ENCODE peak calls at places on chromosomes 16 and 17, in six cellular contexts. One of them, this sample, is unnamed.
A peak's percentile ranks its signal among the peaks of the same experiment; 100 is the strongest.

GRCh38 chr16:22369221-22369811 is 5.1 kb downstream of the CDR2 start:
- DNase-seq in glutamatergic neuron: no peak
- DNase-seq in CD8-positive, alpha-beta T cell: no peak
- DNase-seq in nephron progenitor cell: no peak
- DNase-seq in natural killer cell: no peak
- DNase-seq in WERI-Rb-1: no peak
- DNase-seq in this sample: no peak

GRCh38 chr16:46765050-46765449 is 16.9 kb upstream of the MYLK3 start:
- DNase-seq in glutamatergic neuron: no peak
- DNase-seq in CD8-positive, alpha-beta T cell: no peak
- DNase-seq in nephron progenitor cell: no peak
- DNase-seq in natural killer cell: no peak
- DNase-seq in WERI-Rb-1: no peak
- DNase-seq in this sample: no peak

GRCh38 chr17:65359016-65359415 is 202.4 kb downstream of the AXIN2 start:
- DNase-seq in glutamatergic neuron: no peak
- DNase-seq in CD8-positive, alpha-beta T cell: no peak
- DNase-seq in nephron progenitor cell: no peak
- DNase-seq in natural killer cell: no peak
- DNase-seq in WERI-Rb-1: no peak
- DNase-seq in this sample: no peak

GRCh38 chr17:2955931-2956582 is 107.3 kb downstream of the OR1D5 start:
- DNase-seq in glutamatergic neuron: no peak
- DNase-seq in CD8-positive, alpha-beta T cell: no peak
- DNase-seq in nephron progenitor cell: no peak
- DNase-seq in natural killer cell: peak; percentile 12
- DNase-seq in WERI-Rb-1: peak; percentile 85
- DNase-seq in this sample: peak; percentile 72

GRCh38 chr16:84095466-84095865 is 21.3 kb downstream of the MBTPS1 start:
- DNase-seq in glutamatergic neuron: no peak
- DNase-seq in CD8-positive, alpha-beta T cell: no peak
- DNase-seq in nephron progenitor cell: no peak
- DNase-seq in natural killer cell: no peak
- DNase-seq in WERI-Rb-1: no peak
- DNase-seq in this sample: no peak

GRCh38 chr17:76272541-76273434 is 7.6 kb downstream of the UBALD2 start:
- DNase-seq in glutamatergic neuron: no peak
- DNase-seq in CD8-positive, alpha-beta T cell: no peak
- DNase-seq in nephron progenitor cell: no peak
- DNase-seq in natural killer cell: no peak
- DNase-seq in WERI-Rb-1: no peak
- DNase-seq in this sample: no peak

GRCh38 chr17:76384222-76384986 is at the start of gene SPHK1:
- DNase-seq in glutamatergic neuron: peak; percentile 71
- DNase-seq in CD8-positive, alpha-beta T cell: peak; percentile 39
- DNase-seq in nephron progenitor cell: peak; percentile 82
- DNase-seq in natural killer cell: peak; percentile 68
- DNase-seq in WERI-Rb-1: peak; percentile 77
- DNase-seq in this sample: peak; percentile 82

GRCh38 chr16:27867122-27868110 is 196.1 kb downstream of the GSG1L start:
- DNase-seq in glutamatergic neuron: peak; percentile 67
- DNase-seq in CD8-positive, alpha-beta T cell: peak; percentile 39
- DNase-seq in nephron progenitor cell: peak; percentile 90
- DNase-seq in natural killer cell: peak; percentile 44
- DNase-seq in WERI-Rb-1: peak; percentile 95
- DNase-seq in this sample: peak; percentile 54

GRCh38 chr16:88727871-88728270 is 21.6 kb downstream of the CTU2 start:
- DNase-seq in glutamatergic neuron: peak; percentile 64
- DNase-seq in CD8-positive, alpha-beta T cell: no peak
- DNase-seq in nephron progenitor cell: no peak
- DNase-seq in natural killer cell: no peak
- DNase-seq in WERI-Rb-1: no peak
- DNase-seq in this sample: no peak

GRCh38 chr16:15644306-15644961 is 1.5 kb upstream of the MARF1 start:
- DNase-seq in glutamatergic neuron: no peak
- DNase-seq in CD8-positive, alpha-beta T cell: no peak
- DNase-seq in nephron progenitor cell: no peak
- DNase-seq in natural killer cell: no peak
- DNase-seq in WERI-Rb-1: peak; percentile 65
- DNase-seq in this sample: no peak

DNA sequence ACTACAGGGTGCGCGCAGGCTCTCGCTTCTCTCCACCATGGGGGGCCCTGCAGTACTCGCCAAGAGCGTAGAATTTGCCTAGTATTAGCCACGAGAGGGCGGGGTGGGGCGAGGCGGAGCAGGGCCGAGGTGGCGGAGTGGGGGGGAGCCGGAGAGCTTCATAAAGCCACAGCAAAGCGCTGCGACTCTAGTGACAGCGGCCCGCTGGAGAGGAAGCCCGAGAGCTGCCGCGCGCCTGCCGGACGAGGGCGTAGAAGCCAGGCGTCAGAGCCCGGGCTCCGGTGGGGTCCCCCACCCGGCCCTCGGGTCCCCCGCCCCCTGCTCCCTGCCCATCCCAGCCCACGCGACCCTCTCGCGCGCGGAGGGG is at the start of gene TBX21:
- DNase-seq in glutamatergic neuron: peak; percentile 81
- DNase-seq in CD8-positive, alpha-beta T cell: peak; percentile 81
- DNase-seq in nephron progenitor cell: peak; percentile 89
- DNase-seq in natural killer cell: peak; percentile 93
- DNase-seq in WERI-Rb-1: peak; percentile 97
- DNase-seq in this sample: peak; percentile 79
- TF ChIP-seq CTCF in glutamatergic neuron: no peak
- TF ChIP-seq CTCF in CD8-positive, alpha-beta T cell: peak; percentile 43
- TF ChIP-seq CTCF in nephron progenitor cell: peak; percentile 28
- TF ChIP-seq CTCF in natural killer cell: peak; percentile 52
- TF ChIP-seq CTCF in WERI-Rb-1: peak; percentile 40
- TF ChIP-seq CTCF in this sample: peak; percentile 41

GRCh38 chr16:87705780-87706277 is 60.0 kb downstream of the KLHDC4 start:
- DNase-seq in glutamatergic neuron: no peak
- DNase-seq in CD8-positive, alpha-beta T cell: no peak
- DNase-seq in nephron progenitor cell: no peak
- DNase-seq in natural killer cell: no peak
- DNase-seq in WERI-Rb-1: peak; percentile 15
- DNase-seq in this sample: no peak
- TF ChIP-seq CTCF in glutamatergic neuron: no peak
- TF ChIP-seq CTCF in CD8-positive, alpha-beta T cell: no peak
- TF ChIP-seq CTCF in nephron progenitor cell: no peak
- TF ChIP-seq CTCF in natural killer cell: no peak
- TF ChIP-seq CTCF in WERI-Rb-1: no peak
- TF ChIP-seq CTCF in this sample: no peak

GRCh38 chr17:8728251-8728925 is 16.2 kb downstream of the CCDC42 start:
- DNase-seq in glutamatergic neuron: no peak
- DNase-seq in CD8-positive, alpha-beta T cell: no peak
- DNase-seq in nephron progenitor cell: no peak
- DNase-seq in natural killer cell: no peak
- DNase-seq in WERI-Rb-1: no peak
- DNase-seq in this sample: no peak

GRCh38 chr17:8725881-8726280 is 18.8 kb downstream of the CCDC42 start:
- DNase-seq in glutamatergic neuron: no peak
- DNase-seq in CD8-positive, alpha-beta T cell: no peak
- DNase-seq in nephron progenitor cell: no peak
- DNase-seq in natural killer cell: no peak
- DNase-seq in WERI-Rb-1: no peak
- DNase-seq in this sample: no peak

GRCh38 chr17:8728991-8729390 is 15.6 kb downstream of the CCDC42 start:
- DNase-seq in glutamatergic neuron: no peak
- DNase-seq in CD8-positive, alpha-beta T cell: no peak
- DNase-seq in nephron progenitor cell: no peak
- DNase-seq in natural killer cell: no peak
- DNase-seq in WERI-Rb-1: no peak
- DNase-seq in this sample: no peak

GRCh38 chr17:8726477-8726876 is 18.2 kb downstream of the CCDC42 start:
- DNase-seq in glutamatergic neuron: no peak
- DNase-seq in CD8-positive, alpha-beta T cell: no peak
- DNase-seq in nephron progenitor cell: no peak
- DNase-seq in natural killer cell: no peak
- DNase-seq in WERI-Rb-1: no peak
- DNase-seq in this sample: no peak

GRCh38 chr17:8726951-8727555 is 17.6 kb downstream of the CCDC42 start:
- DNase-seq in glutamatergic neuron: no peak
- DNase-seq in CD8-positive, alpha-beta T cell: no peak
- DNase-seq in nephron progenitor cell: no peak
- DNase-seq in natural killer cell: no peak
- DNase-seq in WERI-Rb-1: no peak
- DNase-seq in this sample: no peak
- TF ChIP-seq CTCF in glutamatergic neuron: no peak
- TF ChIP-seq CTCF in CD8-positive, alpha-beta T cell: no peak
- TF ChIP-seq CTCF in nephron progenitor cell: no peak
- TF ChIP-seq CTCF in natural killer cell: no peak
- TF ChIP-seq CTCF in WERI-Rb-1: no peak
- TF ChIP-seq CTCF in this sample: no peak

GRCh38 chr17:81517339-81518112 is 4.9 kb upstream of the ACTG1 start:
- DNase-seq in glutamatergic neuron: no peak
- DNase-seq in CD8-positive, alpha-beta T cell: no peak
- DNase-seq in nephron progenitor cell: peak; percentile 36
- DNase-seq in natural killer cell: no peak
- DNase-seq in WERI-Rb-1: peak; percentile 88
- DNase-seq in this sample: no peak

GRCh38 chr17:81516439-81516838 is 3.8 kb upstream of the ACTG1 start:
- DNase-seq in glutamatergic neuron: no peak
- DNase-seq in CD8-positive, alpha-beta T cell: no peak
- DNase-seq in nephron progenitor cell: no peak
- DNase-seq in natural killer cell: no peak
- DNase-seq in WERI-Rb-1: peak; percentile 12
- DNase-seq in this sample: no peak

GRCh38 chr17:81515530-81516041 is 3.0 kb upstream of the ACTG1 start:
- DNase-seq in glutamatergic neuron: no peak
- DNase-seq in CD8-positive, alpha-beta T cell: no peak
- DNase-seq in nephron progenitor cell: no peak
- DNase-seq in natural killer cell: no peak
- DNase-seq in WERI-Rb-1: peak; percentile 39
- DNase-seq in this sample: no peak

GRCh38 chr17:81518113-81518784 is 5.7 kb upstream of the ACTG1 start:
- DNase-seq in glutamatergic neuron: peak; percentile 68
- DNase-seq in CD8-positive, alpha-beta T cell: no peak
- DNase-seq in nephron progenitor cell: peak; percentile 59
- DNase-seq in natural killer cell: no peak
- DNase-seq in WERI-Rb-1: peak; percentile 83
- DNase-seq in this sample: no peak

GRCh38 chr17:81517009-81517338 is 4.4 kb upstream of the ACTG1 start:
- DNase-seq in glutamatergic neuron: no peak
- DNase-seq in CD8-positive, alpha-beta T cell: no peak
- DNase-seq in nephron progenitor cell: no peak
- DNase-seq in natural killer cell: no peak
- DNase-seq in WERI-Rb-1: peak; percentile 30
- DNase-seq in this sample: no peak
- TF ChIP-seq CTCF in glutamatergic neuron: no peak
- TF ChIP-seq CTCF in CD8-positive, alpha-beta T cell: no peak
- TF ChIP-seq CTCF in nephron progenitor cell: no peak
- TF ChIP-seq CTCF in natural killer cell: no peak
- TF ChIP-seq CTCF in WERI-Rb-1: no peak
- TF ChIP-seq CTCF in this sample: no peak

GRCh38 chr16:52861614-52862022 is 191.1 kb downstream of the CHD9NB start:
- DNase-seq in glutamatergic neuron: no peak
- DNase-seq in CD8-positive, alpha-beta T cell: no peak
- DNase-seq in nephron progenitor cell: peak; percentile 11
- DNase-seq in natural killer cell: no peak
- DNase-seq in WERI-Rb-1: peak; percentile 18
- DNase-seq in this sample: no peak
- TF ChIP-seq CTCF in glutamatergic neuron: peak; percentile 56
- TF ChIP-seq CTCF in CD8-positive, alpha-beta T cell: no peak
- TF ChIP-seq CTCF in nephron progenitor cell: peak; percentile 40
- TF ChIP-seq CTCF in natural killer cell: no peak
- TF ChIP-seq CTCF in WERI-Rb-1: peak; percentile 42
- TF ChIP-seq CTCF in this sample: peak; percentile 66

GRCh38 chr17:74446551-74447500 is 14.9 kb downstream of the GPRC5C start:
- DNase-seq in glutamatergic neuron: no peak
- DNase-seq in CD8-positive, alpha-beta T cell: no peak
- DNase-seq in nephron progenitor cell: no peak
- DNase-seq in natural killer cell: no peak
- DNase-seq in WERI-Rb-1: no peak
- DNase-seq in this sample: no peak
- TF ChIP-seq CTCF in glutamatergic neuron: no peak
- TF ChIP-seq CTCF in CD8-positive, alpha-beta T cell: no peak
- TF ChIP-seq CTCF in nephron progenitor cell: no peak
- TF ChIP-seq CTCF in natural killer cell: no peak
- TF ChIP-seq CTCF in WERI-Rb-1: no peak
- TF ChIP-seq CTCF in this sample: no peak

DNA sequence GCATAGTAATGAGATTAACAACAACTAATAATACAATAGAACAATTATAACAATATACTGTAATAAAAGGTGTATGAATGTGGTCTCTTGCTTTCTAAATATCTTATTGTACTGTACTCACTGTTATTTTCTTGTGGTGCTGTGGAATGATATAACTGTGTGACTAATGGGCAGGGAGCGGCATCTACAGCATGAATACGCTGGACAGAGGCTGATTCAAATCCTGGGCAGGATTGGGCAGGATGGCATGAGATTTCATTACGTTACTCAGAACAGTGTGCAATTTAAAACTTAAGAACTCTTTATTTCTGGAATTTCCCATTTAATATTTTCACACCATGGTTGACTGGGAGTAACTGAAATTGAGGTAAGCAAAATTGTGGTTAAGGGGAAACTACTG is 1239.8 kb upstream of the GOT2 start:
- DNase-seq in glutamatergic neuron: no peak
- DNase-seq in CD8-positive, alpha-beta T cell: no peak
- DNase-seq in nephron progenitor cell: no peak
- DNase-seq in natural killer cell: no peak
- DNase-seq in WERI-Rb-1: no peak
- DNase-seq in this sample: no peak
- TF ChIP-seq CTCF in glutamatergic neuron: no peak
- TF ChIP-seq CTCF in CD8-positive, alpha-beta T cell: no peak
- TF ChIP-seq CTCF in nephron progenitor cell: no peak
- TF ChIP-seq CTCF in natural killer cell: no peak
- TF ChIP-seq CTCF in WERI-Rb-1: no peak
- TF ChIP-seq CTCF in this sample: no peak

DNA sequence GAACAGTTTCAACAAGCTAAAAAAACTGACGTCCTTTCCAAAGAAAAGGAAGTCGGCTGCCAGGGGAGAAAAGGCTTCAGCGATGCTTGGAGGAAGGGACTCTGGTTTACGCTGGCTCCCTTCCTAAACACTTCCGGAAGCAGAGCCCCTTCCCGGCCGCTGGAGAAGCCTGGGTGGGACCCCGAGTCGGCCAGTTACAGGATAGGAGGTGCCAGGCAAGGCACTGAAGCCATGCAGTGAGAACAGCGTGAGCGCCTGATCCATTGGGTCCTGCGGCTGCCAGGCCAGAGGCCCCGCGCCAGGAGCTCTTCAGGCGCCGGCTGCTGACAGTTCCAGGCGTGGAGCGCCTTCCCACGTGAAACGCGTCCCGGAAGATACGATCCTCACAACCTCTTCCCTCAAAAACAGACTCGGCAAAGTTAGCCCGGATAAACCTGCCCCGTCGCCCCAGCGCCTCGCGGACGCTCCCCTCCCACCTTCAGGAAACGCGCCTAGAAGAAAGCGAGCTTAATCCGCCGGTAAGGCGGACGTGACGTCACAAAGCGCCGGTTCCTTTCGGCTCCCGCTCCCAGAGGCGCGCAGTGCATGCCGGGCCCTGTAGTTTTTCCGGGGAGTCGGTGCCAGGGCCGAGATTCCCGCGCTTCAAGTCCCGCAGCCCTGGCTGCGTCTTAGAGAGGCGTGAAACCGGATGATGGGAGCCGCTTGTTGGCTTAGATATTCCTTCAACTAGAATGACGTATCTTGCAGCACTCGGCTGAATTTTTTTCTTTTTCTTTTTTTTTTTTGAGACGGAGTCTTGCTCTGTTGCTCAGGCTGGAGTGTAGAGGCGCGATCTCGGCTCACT is at the start of gene ADAT1:
- DNase-seq in glutamatergic neuron: peak; percentile 98
- DNase-seq in CD8-positive, alpha-beta T cell: peak; percentile 94
- DNase-seq in nephron progenitor cell: peak; percentile 97
- DNase-seq in natural killer cell: peak; percentile 95
- DNase-seq in WERI-Rb-1: peak; percentile 97
- DNase-seq in this sample: peak; percentile 41
- TF ChIP-seq CTCF in glutamatergic neuron: no peak
- TF ChIP-seq CTCF in CD8-positive, alpha-beta T cell: no peak
- TF ChIP-seq CTCF in nephron progenitor cell: no peak
- TF ChIP-seq CTCF in natural killer cell: no peak
- TF ChIP-seq CTCF in WERI-Rb-1: no peak
- TF ChIP-seq CTCF in this sample: no peak

GRCh38 chr17:44977065-44977464 is 9.0 kb upstream of the C1QL1 start:
- DNase-seq in glutamatergic neuron: no peak
- DNase-seq in CD8-positive, alpha-beta T cell: no peak
- DNase-seq in nephron progenitor cell: no peak
- DNase-seq in natural killer cell: no peak
- DNase-seq in WERI-Rb-1: no peak
- DNase-seq in this sample: no peak
- TF ChIP-seq CTCF in glutamatergic neuron: no peak
- TF ChIP-seq CTCF in CD8-positive, alpha-beta T cell: no peak
- TF ChIP-seq CTCF in nephron progenitor cell: no peak
- TF ChIP-seq CTCF in natural killer cell: no peak
- TF ChIP-seq CTCF in WERI-Rb-1: no peak
- TF ChIP-seq CTCF in this sample: no peak